ENCODE peak calls at places on chromosomes 6 and 20, in six cellular contexts. R, I, A, P, C and F are unnamed samples. For H3K4me1, the result is how much of the 10 kb centered on the place peaks cover.

GRCh38 chr6:72784581-72784980 is 162.7 kb downstream of the KCNQ5 start:
- DNase-seq in C (no peak), I (no peak), R (no peak), P (peak), A (no peak), F (no peak)

GRCh38 chr6:3231213-3232016 is 4.0 kb upstream of the TUBB2B start:
- DNase-seq in R (peak), C (peak), P (peak), A (peak), I (peak), F (peak)

GRCh38 chr6:4814212-4814611 is 38.0 kb downstream of the CDYL start:
- DNase-seq in P (no peak), I (no peak), C (no peak), R (no peak), A (no peak), F (no peak)

GRCh38 chr6:161136655-161137054 is 137.2 kb downstream of the AGPAT4 start:
- DNase-seq in I (no peak), C (no peak), R (no peak), P (no peak), A (no peak), F (no peak)

GRCh38 chr6:136788069-136788902 is 4.0 kb downstream of the MAP3K5 start:
- DNase-seq in I (no peak), P (peak), A (no peak), R (no peak), C (no peak), F (no peak)

GRCh38 chr6:107820571-107821261 is 3.4 kb downstream of the SCML4 start:
- DNase-seq in I (no peak), R (no peak), A (peak), P (peak), C (no peak), F (no peak)

GRCh38 chr6:138691595-138692057 is 81.9 kb upstream of the CCDC28A start:
- DNase-seq in P (peak), C (no peak), A (peak), I (no peak), R (no peak), F (no peak)

GRCh38 chr6:132388291-132388690 is 13.0 kb downstream of the MOXD1 start:
- DNase-seq in A (no peak), P (no peak), C (no peak), I (no peak), R (no peak), F (no peak)

GRCh38 chr20:36493801-36494114 is 47.6 kb upstream of the MYL9 start:
- DNase-seq in P (peak), I (peak), R (peak), A (peak), C (no peak), F (peak)

GRCh38 chr20:4699216-4699615 is 22.5 kb upstream of the PRND start:
- DNase-seq in I (no peak), R (no peak), P (no peak), A (no peak), C (no peak), F (no peak)

GRCh38 chr6:17432356-17432755 is 39.0 kb downstream of the CAP2 start:
- DNase-seq in I (no peak), R (no peak), C (no peak), P (no peak), A (no peak), F (no peak)

GRCh38 chr6:168500519-168500918 is 59.5 kb downstream of the SMOC2 start:
- DNase-seq in I (no peak), P (no peak), A (no peak), R (no peak), C (no peak), F (no peak)

GRCh38 chr6:38459291-38459690 is 180.4 kb downstream of the BTBD9 start:
- DNase-seq in A (no peak), I (no peak), R (no peak), P (peak), C (no peak), F (no peak)

GRCh38 chr6:7106752-7107577 is 796 bp upstream of the RREB1 start:
- DNase-seq in P (no peak), R (no peak), C (peak), I (peak), A (peak), F (peak)

GRCh38 chr6:12012566-12013367 is 655 bp downstream of the HIVEP1 start:
- DNase-seq in P (peak), C (peak), I (peak), R (peak), A (peak), F (peak)

DNA sequence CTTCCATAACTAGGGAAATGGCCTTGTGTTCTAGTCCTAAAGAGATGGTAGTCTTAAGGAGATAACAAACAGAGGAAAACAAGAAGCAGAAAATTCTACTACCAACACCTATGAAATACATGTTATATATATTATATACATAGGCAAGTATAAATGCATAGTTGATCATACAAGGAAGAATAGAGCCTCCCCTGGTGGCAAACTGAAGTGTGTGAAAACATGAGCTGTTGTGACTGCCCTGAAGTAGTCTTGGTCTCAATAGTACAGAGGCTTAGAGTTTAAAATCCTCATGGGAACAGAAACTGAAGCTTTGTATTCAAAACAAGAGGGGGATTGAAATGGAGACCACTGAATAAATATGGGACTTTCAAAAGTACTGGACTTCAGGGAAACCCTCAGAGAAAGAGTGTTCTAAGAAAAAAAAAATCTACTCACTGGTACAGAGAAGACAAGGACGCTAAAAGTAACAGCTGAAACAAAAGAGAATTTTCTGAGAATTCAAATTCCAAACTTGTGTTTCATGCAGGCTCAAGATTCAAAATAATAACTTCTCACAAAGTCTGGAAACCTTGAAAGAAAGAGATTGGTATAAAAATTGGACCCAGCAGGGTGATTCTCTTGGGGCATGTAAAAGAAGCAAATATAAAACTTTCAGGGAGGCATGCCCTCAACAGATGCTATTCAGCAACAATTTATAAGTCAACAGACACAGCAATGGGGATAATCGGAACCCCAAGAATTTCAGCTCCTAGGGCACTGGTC is 59.7 kb upstream of the SAMD3 start:
- DNase-seq in P (peak), C (no peak), A (peak), I (no peak), R (no peak), F (no peak)
- TF ChIP-seq CTCF in P (peak), C (no peak), A (peak), I (no peak), R (no peak), F (no peak)

GRCh38 chr20:51739722-51740249 is 28.4 kb downstream of the ATP9A start:
- DNase-seq in C (no peak), P (no peak), A (no peak), I (no peak), R (no peak), F (no peak)
- H3K4me1 ChIP-seq in C (under half), P (under half), A (under half), I (under half), R (under half), F (under half)

DNA sequence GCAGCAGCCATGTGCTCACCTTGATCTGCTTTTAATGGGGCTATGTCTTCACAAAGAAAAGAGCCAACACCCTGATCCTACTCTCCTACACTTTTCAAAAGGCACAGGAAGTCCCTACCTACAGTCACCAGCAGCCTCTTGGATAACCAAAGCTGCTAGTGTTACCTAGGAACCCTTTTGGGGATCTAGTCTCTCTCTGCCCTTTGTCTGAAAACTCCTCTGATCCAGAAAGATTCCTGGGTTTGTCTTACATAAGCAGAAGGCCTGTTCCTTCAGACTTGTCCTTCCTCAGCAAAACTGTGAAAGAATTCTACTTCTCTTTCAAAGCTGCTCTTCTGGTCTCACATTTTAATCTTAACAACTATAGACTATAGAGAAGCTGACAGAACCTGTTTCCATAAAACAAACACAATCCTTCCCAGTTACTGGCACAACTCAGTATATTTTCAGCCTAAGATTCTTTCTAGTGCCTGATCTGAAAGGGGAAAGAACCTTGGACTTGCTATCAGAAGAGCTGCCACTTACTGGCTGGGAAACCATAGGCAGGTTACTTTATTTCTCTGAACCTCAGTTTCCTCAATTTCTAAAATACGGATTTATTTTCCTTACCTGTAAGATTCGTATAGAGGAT is 2.9 kb downstream of the PLAGL2 start:
- DNase-seq in C (no peak), I (no peak), R (no peak), P (no peak), A (no peak), F (no peak)
- H3K4me3 ChIP-seq in C (peak), I (peak), R (no peak), P (no peak), A (peak), F (no peak)

GRCh38 chr6:124873066-124873410 is 89.2 kb upstream of the RNF217 start:
- DNase-seq in P (no peak), A (no peak), I (no peak), C (no peak), R (no peak), F (no peak)

GRCh38 chr6:124872361-124873065 is 89.7 kb upstream of the RNF217 start:
- DNase-seq in C (no peak), R (no peak), I (no peak), A (no peak), P (no peak), F (no peak)

GRCh38 chr6:124868476-124868875 is 93.8 kb upstream of the RNF217 start:
- DNase-seq in R (no peak), C (no peak), P (peak), A (no peak), I (no peak), F (no peak)

GRCh38 chr6:124869412-124869811 is 92.8 kb upstream of the RNF217 start:
- DNase-seq in R (no peak), I (no peak), C (no peak), P (no peak), A (no peak), F (no peak)

GRCh38 chr6:124870611-124871201 is 91.5 kb upstream of the RNF217 start:
- DNase-seq in I (no peak), P (peak), R (no peak), C (no peak), A (peak), F (no peak)
- TF ChIP-seq CTCF in I (peak), P (peak), R (peak), C (peak), A (peak), F (peak)

GRCh38 chr20:61646986-61647385 is 394.9 kb downstream of the CDH4 start:
- DNase-seq in A (no peak), R (no peak), C (no peak), I (no peak), P (no peak), F (no peak)
- H3K4me1 ChIP-seq in A (under half), R (under half), C (under half), I (under half), P (under half), F (under half)

GRCh38 chr20:44583179-44583578 is 800 bp downstream of the PKIG start:
- DNase-seq in I (no peak), A (no peak), P (no peak), R (no peak), C (no peak), F (no peak)

GRCh38 chr20:44580581-44581268 is 1.7 kb upstream of the PKIG start:
- DNase-seq in C (no peak), A (no peak), P (no peak), I (no peak), R (no peak), F (no peak)

GRCh38 chr20:44584103-44584690 is 1.8 kb downstream of the PKIG start:
- DNase-seq in P (no peak), R (no peak), I (no peak), C (no peak), A (no peak), F (no peak)

GRCh38 chr20:44581515-44581914 is 864 bp upstream of the PKIG start:
- DNase-seq in A (no peak), C (no peak), I (no peak), R (no peak), P (no peak), F (no peak)

GRCh38 chr20:44582321-44583025 is at the start of gene PKIG:
- DNase-seq in P (peak), C (no peak), I (no peak), A (peak), R (peak), F (peak)
- H3K4me3 ChIP-seq in P (peak), C (peak), I (peak), A (no peak), R (peak), F (peak)

GRCh38 chr6:81450180-81450579 is 302.3 kb downstream of the TENT5A start:
- DNase-seq in R (no peak), I (no peak), A (no peak), C (no peak), P (peak), F (no peak)
- TF ChIP-seq CTCF in R (no peak), I (peak), A (no peak), C (no peak), P (no peak), F (no peak)